ENCODE peak calls at places on chromosomes 1 and 21, in five cellular contexts. L is stimulated activated naive B cell treated with anti-CD40 and anti-IgM and Interleukin-4, amounts not matched to agents 10 μg/mL and 1 μg/mL and 100 μg/mL, for 72 hours; P is T-cell; S is IMR-90; G is upper lobe of right lung. N is an unnamed sample.

GRCh38 chr21:33070921-33071877 is 1.3 kb downstream of the OLIG1 start:
- ATAC-seq in L (no peak), G (peak; percentile 3), P (peak; percentile 25), S (no peak), N (peak; percentile 29)

GRCh38 chr1:34460193-34460592 is 283.5 kb downstream of the C1orf94 start:
- ATAC-seq in G (peak; percentile 75), L (no peak), P (no peak), S (no peak), N (no peak)

GRCh38 chr1:201552941-201553341 is 14.0 kb downstream of the NAV1 start:
- ATAC-seq in S (peak; percentile 73), G (no peak), P (no peak), L (no peak), N (no peak)

GRCh38 chr21:25515484-25516405 is 91.5 kb downstream of the MRPL39 start:
- ATAC-seq in G (no peak), L (no peak), P (no peak), S (peak; percentile 72), N (peak; percentile 69)

GRCh38 chr1:8689431-8690252 is 127.8 kb downstream of the RERE start:
- ATAC-seq in G (no peak), S (no peak), L (peak; percentile 46), P (no peak), N (no peak)

GRCh38 chr1:220872296-220872695 is 6.9 kb upstream of the HLX start:
- ATAC-seq in G (no peak), P (no peak), S (no peak), L (no peak), N (no peak)

GRCh38 chr1:213956295-213956770 is 31.4 kb upstream of the PROX1 start:
- ATAC-seq in P (no peak), L (no peak), G (no peak), S (no peak), N (no peak)

GRCh38 chr1:201758508-201759050 is 70.4 kb upstream of the IPO9 start:
- ATAC-seq in S (no peak), G (no peak), P (no peak), L (peak; percentile 79), N (no peak)

GRCh38 chr1:81590171-81590570 is 210.6 kb upstream of the ADGRL2 start:
- ATAC-seq in S (no peak), L (no peak), G (no peak), P (no peak), N (no peak)

GRCh38 chr1:116127848-116128540 is 16.8 kb downstream of the MAB21L3 start:
- ATAC-seq in S (no peak), P (no peak), G (no peak), L (no peak), N (peak; percentile 8)

GRCh38 chr1:6912507-6912906 is 127.3 kb downstream of the CAMTA1 start:
- ATAC-seq in S (no peak), P (no peak), L (no peak), G (peak; percentile 5), N (no peak)

GRCh38 chr1:230197644-230198567 is 130.9 kb downstream of the GALNT2 start:
- ATAC-seq in P (no peak), L (no peak), G (peak; percentile 39), S (no peak), N (no peak)

GRCh38 chr1:92480200-92480812 is 6.4 kb downstream of the GFI1 start:
- ATAC-seq in L (no peak), S (no peak), G (peak; percentile 2), P (no peak), N (no peak)

GRCh38 chr1:109307363-109308021 is 681 bp upstream of the MYBPHL start:
- ATAC-seq in G (peak; percentile 76), P (no peak), S (no peak), L (peak; percentile 99), N (no peak)

GRCh38 chr1:119492763-119493162 is 14.2 kb upstream of the HSD3B1 start:
- ATAC-seq in G (no peak), L (no peak), S (no peak), P (no peak), N (no peak)

GRCh38 chr1:71464016-71464415 is 383.2 kb upstream of the ZRANB2 start:
- ATAC-seq in P (no peak), L (no peak), S (no peak), G (no peak), N (no peak)

GRCh38 chr21:42520628-42521253 is 7.1 kb downstream of the SLC37A1 start:
- ATAC-seq in G (no peak), S (no peak), L (no peak), P (no peak), N (no peak)

GRCh38 chr21:41451753-41452676 is 26.0 kb downstream of the MX1 start:
- ATAC-seq in L (no peak), P (no peak), G (peak; percentile 33), S (no peak), N (no peak)

GRCh38 chr1:223733898-223734852 is 21.8 kb downstream of the CAPN2 start:
- ATAC-seq in L (no peak), P (no peak), G (peak; percentile 56), S (no peak), N (no peak)

GRCh38 chr1:23216771-23217420 is 406 bp downstream of the HTR1D start:
- ATAC-seq in S (peak; percentile 48), L (peak; percentile 57), P (peak; percentile 64), G (peak; percentile 63), N (no peak)

GRCh38 chr21:23963454-23963853 is 1643.8 kb downstream of the MRPL39 start:
- ATAC-seq in S (no peak), P (no peak), L (no peak), G (no peak), N (no peak)

GRCh38 chr1:78032964-78033796 is 12.6 kb upstream of the GIPC2 start:
- ATAC-seq in S (no peak), G (no peak), P (no peak), L (no peak), N (no peak)

GRCh38 chr1:236997361-236997760 is 6.9 kb downstream of the MT1HL1 start:
- ATAC-seq in L (no peak), S (no peak), P (no peak), G (peak; percentile 4), N (no peak)

GRCh38 chr1:171841931-171842723 is 829 bp downstream of the DNM3 start:
- ATAC-seq in S (no peak), P (peak; percentile 24), G (peak; percentile 3), L (no peak), N (no peak)

GRCh38 chr1:40742363-40743061 is 41.1 kb upstream of the KCNQ4 start:
- ATAC-seq in S (no peak), L (peak; percentile 82), P (no peak), G (peak; percentile 60), N (peak; percentile 89)

GRCh38 chr1:234853906-234854647 is 244.1 kb upstream of the IRF2BP2 start:
- ATAC-seq in G (peak; percentile 82), P (no peak), S (peak; percentile 32), L (peak; percentile 72), N (no peak)

GRCh38 chr1:206969090-206969489 is 1.2 kb downstream of the FCAMR start:
- ATAC-seq in S (no peak), L (no peak), P (no peak), G (no peak), N (no peak)

GRCh38 chr1:185917646-185918045 is 183.5 kb downstream of the HMCN1 start:
- ATAC-seq in L (no peak), P (no peak), S (peak; percentile 76), G (peak; percentile 78), N (no peak)

GRCh38 chr21:16084776-16085364 is 355.1 kb downstream of the USP25 start:
- ATAC-seq in L (no peak), P (no peak), G (no peak), S (peak; percentile 85), N (no peak)

GRCh38 chr21:42939581-42940413 is 14.4 kb upstream of the ERVH48-1 start:
- ATAC-seq in P (no peak), L (no peak), S (peak; percentile 93), G (peak; percentile 91), N (no peak)

N was measured in activated T-helper 17 cell treated with anti-CD3 and anti-CD28 coated beads, Interleukin-2, amount 50 U/mL, for 72 hours.